ENCODE peak calls at places on chromosome 7, in eight cellular contexts. Y is suprapubic skin, B is stomach, K is A549, G is ovary, E is sigmoid colon, O is K562, R is GM12878. F is an unnamed sample. For H3K4me1, the result is how much of the 10 kb centered on the place peaks cover.

GRCh38 chr7:36473454-36474282 is 84.0 kb downstream of the ANLN start:
- DNase-seq in Y (no peak), B (peak), K (peak), G (no peak), E (no peak), O (peak), R (no peak), F (peak)

GRCh38 chr7:120981888-120982615 is 6.5 kb upstream of the CPED1 start:
- DNase-seq in Y (no peak), B (no peak), K (no peak), G (no peak), E (no peak), O (no peak), R (no peak), F (no peak)

GRCh38 chr7:111517441-111518037 is 44.8 kb downstream of the IMMP2L start:
- DNase-seq in Y (no peak), B (no peak), K (peak), G (no peak), E (no peak), O (no peak), R (no peak), F (no peak)

GRCh38 chr7:95169678-95170077 is 154.7 kb downstream of the PON1 start:
- DNase-seq in Y (no peak), B (no peak), K (no peak), G (no peak), E (no peak), O (no peak), R (no peak), F (no peak)

GRCh38 chr7:106126170-106126938 is 14.2 kb upstream of the SYPL1 start:
- DNase-seq in Y (no peak), B (peak), K (no peak), G (no peak), E (no peak), O (no peak), R (no peak), F (peak)

GRCh38 chr7:24653316-24654085 is 80.2 kb downstream of the PALS2 start:
- DNase-seq in Y (no peak), B (no peak), K (no peak), G (no peak), E (no peak), O (no peak), R (no peak), F (no peak)

GRCh38 chr7:106329971-106330733 is 45.4 kb upstream of the NAMPT start:
- DNase-seq in Y (no peak), B (no peak), K (no peak), G (no peak), E (no peak), O (no peak), R (no peak), F (no peak)

GRCh38 chr7:137953692-137954470 is 48.0 kb downstream of the CREB3L2 start:
- DNase-seq in Y (no peak), B (no peak), K (peak), G (no peak), E (no peak), O (peak), R (no peak), F (peak)

GRCh38 chr7:10412426-10413019 is 561.1 kb upstream of the PHF14 start:
- DNase-seq in Y (no peak), B (no peak), K (peak), G (no peak), E (no peak), O (peak), R (no peak), F (no peak)

GRCh38 chr7:79293655-79294142 is 159.8 kb downstream of the MAGI2 start:
- DNase-seq in Y (no peak), B (peak), K (peak), G (no peak), E (no peak), O (no peak), R (no peak), F (peak)

GRCh38 chr7:151769189-151769821 is 107.6 kb downstream of the PRKAG2 start:
- DNase-seq in Y (no peak), B (no peak), K (no peak), G (no peak), E (peak), O (no peak), R (peak), F (no peak)

GRCh38 chr7:139658919-139659675 is 118.7 kb downstream of the HIPK2 start:
- DNase-seq in Y (no peak), B (no peak), K (no peak), G (no peak), E (no peak), O (no peak), R (no peak), F (no peak)

GRCh38 chr7:121045090-121045489 is 56.6 kb downstream of the CPED1 start:
- DNase-seq in Y (no peak), B (no peak), K (no peak), G (no peak), E (no peak), O (peak), R (no peak), F (no peak)

GRCh38 chr7:88391247-88391646 is 84.6 kb upstream of the STEAP4 start:
- DNase-seq in Y (no peak), B (no peak), K (no peak), G (no peak), E (no peak), O (no peak), R (no peak), F (no peak)

GRCh38 chr7:6639032-6639431 is 1.9 kb downstream of the ZNF316 start:
- DNase-seq in Y (no peak), B (no peak), K (no peak), G (no peak), E (no peak), O (no peak), R (no peak), F (no peak)

GRCh38 chr7:6636741-6637543 is at the start of gene ZNF316:
- DNase-seq in Y (no peak), B (peak), K (peak), G (peak), E (peak), O (peak), R (no peak), F (peak)

GRCh38 chr7:6639627-6640026 is 2.5 kb downstream of the ZNF316 start:
- DNase-seq in Y (no peak), B (no peak), K (no peak), G (no peak), E (no peak), O (no peak), R (no peak), F (no peak)

GRCh38 chr7:6640246-6640721 is 3.2 kb downstream of the ZNF316 start:
- DNase-seq in Y (no peak), B (no peak), K (no peak), G (no peak), E (no peak), O (peak), R (no peak), F (no peak)

GRCh38 chr7:6637544-6638229 is 569 bp downstream of the ZNF316 start:
- DNase-seq in Y (no peak), B (no peak), K (peak), G (no peak), E (no peak), O (peak), R (no peak), F (peak)
- TF ChIP-seq CTCF in Y (peak), B (no peak), K (peak), G (no peak), E (no peak), O (peak), R (peak), F (no peak)

GRCh38 chr7:134763960-134764359 is 15.5 kb upstream of the CALD1 start:
- DNase-seq in Y (no peak), B (no peak), K (no peak), G (no peak), E (no peak), O (no peak), R (no peak), F (no peak)
- H3K4me1 ChIP-seq in Y (under half), B (under half), K (under half), G (under half), E (under half), O (under half), R (under half), F (under half)

DNA sequence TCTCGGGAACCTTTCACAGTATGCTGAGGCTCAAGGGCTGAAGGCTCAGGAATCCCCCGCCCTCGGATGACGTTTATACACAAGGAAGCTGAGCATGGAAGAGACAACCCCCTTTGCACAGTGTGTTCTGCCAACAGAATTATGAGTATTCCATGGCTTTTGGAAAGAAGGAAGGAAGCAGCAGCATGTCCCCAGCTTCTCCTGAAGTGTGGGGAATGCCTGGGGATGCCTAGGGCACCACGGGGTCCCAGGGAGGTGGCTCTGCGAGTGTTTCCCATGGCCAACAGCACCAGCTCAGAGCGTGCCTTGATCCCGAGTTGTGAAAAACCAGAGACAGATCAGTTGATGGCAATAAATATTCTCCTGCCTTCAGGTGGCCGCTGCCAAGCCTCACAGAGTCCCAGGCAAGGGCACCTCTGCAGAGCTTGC is 88.8 kb upstream of the DDC start:
- DNase-seq in Y (peak), B (peak), K (no peak), G (peak), E (peak), O (no peak), R (no peak), F (peak)
- TF ChIP-seq EP300 in Y (no peak), B (no peak), K (no peak), G (no peak), E (peak), O (no peak), R (no peak), F (peak)

DNA sequence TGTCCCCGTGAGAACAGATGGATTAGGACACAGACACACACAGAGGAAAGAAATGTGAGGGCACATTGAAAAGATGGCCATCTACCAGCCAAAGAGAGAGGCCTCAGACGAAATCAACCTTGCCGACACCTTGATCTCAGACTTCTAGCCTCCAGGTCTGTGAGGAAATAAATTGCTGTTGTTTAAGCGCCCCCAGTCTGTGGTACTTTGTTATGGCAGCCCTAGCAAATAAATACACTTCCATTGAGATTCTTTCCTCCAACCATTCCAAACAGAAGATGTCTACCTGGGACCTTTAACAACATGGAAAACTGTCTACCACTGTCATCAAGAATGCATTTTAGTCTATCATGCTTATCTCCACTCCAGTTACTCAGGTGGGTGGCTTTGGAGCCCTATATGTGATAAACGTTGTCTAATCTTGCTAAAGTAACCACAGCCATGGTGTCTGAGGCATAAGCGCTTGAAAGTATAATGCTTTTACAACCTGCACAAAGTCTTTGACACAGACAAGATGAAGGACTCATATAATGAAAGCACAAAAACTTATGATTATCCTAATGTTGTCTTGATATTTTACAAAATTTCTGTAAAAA is 244.3 kb downstream of the MTERF1 start:
- DNase-seq in Y (no peak), B (no peak), K (no peak), G (no peak), E (no peak), O (peak), R (no peak), F (no peak)
- TF ChIP-seq CTCF in Y (peak), B (peak), K (peak), G (no peak), E (no peak), O (peak), R (peak), F (peak)

GRCh38 chr7:1053002-1053411 is 8.7 kb downstream of the GPR146 start:
- DNase-seq in Y (no peak), B (no peak), K (no peak), G (no peak), E (no peak), O (no peak), R (no peak), F (no peak)
- H3K4me1 ChIP-seq in Y (half or more), B (half or more), K (under half), G (under half), E (half or more), O (half or more), R (under half), F (under half)

DNA sequence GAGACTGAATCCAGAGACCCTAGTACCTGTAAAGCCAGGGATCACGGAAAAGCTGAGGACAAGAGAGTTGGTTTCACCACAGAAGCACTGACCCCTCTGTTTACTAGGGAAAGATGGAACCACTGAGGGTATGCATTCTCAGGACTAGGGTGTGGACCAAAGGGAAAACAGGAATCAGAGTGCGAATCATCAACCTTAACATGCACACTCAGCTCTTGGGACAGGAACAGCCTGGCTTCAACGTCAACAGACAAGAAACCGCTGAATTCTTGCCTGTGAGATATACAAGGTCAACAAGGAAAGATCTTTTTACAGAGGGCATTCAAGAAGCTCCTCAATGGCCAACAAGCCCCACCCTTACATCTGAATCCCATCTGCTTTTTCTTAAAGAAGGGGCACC is 14.9 kb downstream of the TNRC18 start:
- DNase-seq in Y (no peak), B (no peak), K (no peak), G (no peak), E (no peak), O (no peak), R (no peak), F (no peak)
- TF ChIP-seq EP300 in Y (no peak), B (no peak), K (no peak), G (no peak), E (no peak), O (no peak), R (no peak), F (no peak)

F was measured in transverse colon.